ENCODE peak calls at places on chromosomes 13 and 19, in eight cellular contexts. B is RWPE2, F is left lung, Y is astrocyte of the spinal cord, O is tibial artery, V is tibial nerve, U is AG04450, N is thoracic aorta. A is an unnamed sample.

GRCh38 chr19:10205636-10206035 is 10.9 kb upstream of the DNMT1 start:
- DNase-seq in B (no peak), F (no peak), Y (no peak), O (no peak), V (no peak), U (no peak), N (no peak), A (no peak)

GRCh38 chr19:18167975-18168645 is 5.5 kb upstream of the IFI30 start:
- DNase-seq in B (no peak), F (peak; percentile 51), Y (no peak), O (no peak), V (no peak), U (no peak), N (no peak), A (no peak)

GRCh38 chr13:93872376-93872775 is 607.1 kb downstream of the DCT start:
- DNase-seq in B (no peak), F (no peak), Y (no peak), O (no peak), V (no peak), U (no peak), N (no peak), A (no peak)

GRCh38 chr13:26663801-26664200 is 96.8 kb downstream of the GPR12 start:
- DNase-seq in B (no peak), F (no peak), Y (no peak), O (no peak), V (no peak), U (no peak), N (no peak), A (no peak)

GRCh38 chr13:63517376-63517775 is 2101.7 kb upstream of the PCDH20 start:
- DNase-seq in B (no peak), F (no peak), Y (peak; percentile 84), O (no peak), V (no peak), U (peak; percentile 34), N (no peak), A (peak; percentile 5)

GRCh38 chr19:40607311-40607871 is 6.2 kb downstream of the LTBP4 start:
- DNase-seq in B (no peak), F (no peak), Y (no peak), O (peak; percentile 69), V (no peak), U (no peak), N (no peak), A (no peak)

GRCh38 chr19:33461256-33462111 is 60.1 kb downstream of the PEPD start:
- DNase-seq in B (no peak), F (no peak), Y (no peak), O (peak; percentile 55), V (no peak), U (no peak), N (no peak), A (no peak)

GRCh38 chr13:111184685-111185401 is 69.7 kb downstream of the ARHGEF7 start:
- DNase-seq in B (no peak), F (no peak), Y (no peak), O (peak; percentile 79), V (no peak), U (no peak), N (no peak), A (no peak)

GRCh38 chr13:111967572-111968201 is 99.3 kb upstream of the SOX1 start:
- DNase-seq in B (no peak), F (no peak), Y (no peak), O (no peak), V (no peak), U (no peak), N (no peak), A (no peak)

GRCh38 chr19:12669272-12670158 is 2.9 kb downstream of the WDR83 start:
- DNase-seq in B (no peak), F (peak; percentile 82), Y (peak; percentile 92), O (peak; percentile 86), V (peak; percentile 48), U (peak; percentile 69), N (no peak), A (no peak)

GRCh38 chr19:19106061-19106551 is 32.2 kb downstream of the TMEM161A start:
- DNase-seq in B (no peak), F (no peak), Y (no peak), O (no peak), V (no peak), U (no peak), N (no peak), A (no peak)

GRCh38 chr19:18905520-18906236 is 9.7 kb upstream of the CERS1 start:
- DNase-seq in B (no peak), F (no peak), Y (no peak), O (no peak), V (no peak), U (no peak), N (no peak), A (no peak)

GRCh38 chr13:108086678-108087077 is 128.7 kb downstream of the LIG4 start:
- DNase-seq in B (no peak), F (no peak), Y (peak; percentile 5), O (no peak), V (no peak), U (peak; percentile 4), N (no peak), A (no peak)

GRCh38 chr13:48531416-48532145 is 1.3 kb downstream of the RCBTB2 start:
- DNase-seq in B (no peak), F (no peak), Y (no peak), O (no peak), V (no peak), U (no peak), N (no peak), A (no peak)

GRCh38 chr13:43687038-43687437 is 99.7 kb downstream of the ENOX1 start:
- DNase-seq in B (no peak), F (no peak), Y (no peak), O (no peak), V (no peak), U (no peak), N (no peak), A (no peak)

GRCh38 chr13:102191951-102192461 is 209.8 kb downstream of the FGF14 start:
- DNase-seq in B (no peak), F (no peak), Y (peak; percentile 62), O (no peak), V (no peak), U (no peak), N (no peak), A (no peak)

GRCh38 chr13:102198418-102199322 is 203.2 kb downstream of the FGF14 start:
- DNase-seq in B (no peak), F (no peak), Y (peak; percentile 35), O (no peak), V (no peak), U (no peak), N (no peak), A (no peak)

GRCh38 chr13:102195566-102196462 is 206.0 kb downstream of the FGF14 start:
- DNase-seq in B (no peak), F (no peak), Y (peak; percentile 66), O (no peak), V (no peak), U (no peak), N (no peak), A (no peak)

GRCh38 chr13:102197193-102197592 is 204.7 kb downstream of the FGF14 start:
- DNase-seq in B (no peak), F (no peak), Y (peak; percentile 10), O (no peak), V (no peak), U (no peak), N (no peak), A (no peak)
- TF ChIP-seq CTCF in B (peak; percentile 60), F (no peak), Y (no peak), O (no peak), V (no peak), U (peak; percentile 27), N (no peak), A (no peak)

GRCh38 chr19:16143399-16144215 is at the start of gene HSH2D:
- DNase-seq in B (no peak), F (peak; percentile 90), Y (no peak), O (no peak), V (no peak), U (no peak), N (no peak), A (no peak)
- H3K4me3 ChIP-seq in B (peak within 1 kb of the TSS; percentile 22), F (peak within 1 kb of the TSS; percentile 47), Y (no peak within 1 kb of the TSS), O (no peak within 1 kb of the TSS), V (no peak within 1 kb of the TSS), U (no peak within 1 kb of the TSS), N (peak within 1 kb of the TSS; percentile 49), A (no peak within 1 kb of the TSS)

GRCh38 chr13:84896128-84896527 is 903.1 kb downstream of the SLITRK6 start:
- DNase-seq in B (no peak), F (no peak), Y (peak; percentile 62), O (no peak), V (no peak), U (peak; percentile 43), N (no peak), A (peak; percentile 5)

GRCh38 chr13:84894749-84895148 is 904.5 kb downstream of the SLITRK6 start:
- DNase-seq in B (no peak), F (no peak), Y (no peak), O (no peak), V (no peak), U (no peak), N (no peak), A (no peak)
- TF ChIP-seq CTCF in B (no peak), F (no peak), Y (no peak), O (no peak), V (no peak), U (no peak), N (no peak), A (no peak)

GRCh38 chr19:35143231-35143715 is at the start of gene FXYD7:
- DNase-seq in B (no peak), F (no peak), Y (no peak), O (no peak), V (no peak), U (no peak), N (no peak), A (no peak)

GRCh38 chr19:35141627-35142401 is 1.2 kb upstream of the FXYD7 start:
- DNase-seq in B (no peak), F (no peak), Y (no peak), O (no peak), V (no peak), U (no peak), N (no peak), A (no peak)

GRCh38 chr19:35144259-35144599 is 1.2 kb downstream of the FXYD7 start:
- DNase-seq in B (no peak), F (no peak), Y (no peak), O (no peak), V (no peak), U (no peak), N (no peak), A (no peak)

GRCh38 chr19:35143818-35144217 is 763 bp downstream of the FXYD7 start:
- DNase-seq in B (no peak), F (no peak), Y (no peak), O (no peak), V (no peak), U (no peak), N (no peak), A (no peak)

DNA sequence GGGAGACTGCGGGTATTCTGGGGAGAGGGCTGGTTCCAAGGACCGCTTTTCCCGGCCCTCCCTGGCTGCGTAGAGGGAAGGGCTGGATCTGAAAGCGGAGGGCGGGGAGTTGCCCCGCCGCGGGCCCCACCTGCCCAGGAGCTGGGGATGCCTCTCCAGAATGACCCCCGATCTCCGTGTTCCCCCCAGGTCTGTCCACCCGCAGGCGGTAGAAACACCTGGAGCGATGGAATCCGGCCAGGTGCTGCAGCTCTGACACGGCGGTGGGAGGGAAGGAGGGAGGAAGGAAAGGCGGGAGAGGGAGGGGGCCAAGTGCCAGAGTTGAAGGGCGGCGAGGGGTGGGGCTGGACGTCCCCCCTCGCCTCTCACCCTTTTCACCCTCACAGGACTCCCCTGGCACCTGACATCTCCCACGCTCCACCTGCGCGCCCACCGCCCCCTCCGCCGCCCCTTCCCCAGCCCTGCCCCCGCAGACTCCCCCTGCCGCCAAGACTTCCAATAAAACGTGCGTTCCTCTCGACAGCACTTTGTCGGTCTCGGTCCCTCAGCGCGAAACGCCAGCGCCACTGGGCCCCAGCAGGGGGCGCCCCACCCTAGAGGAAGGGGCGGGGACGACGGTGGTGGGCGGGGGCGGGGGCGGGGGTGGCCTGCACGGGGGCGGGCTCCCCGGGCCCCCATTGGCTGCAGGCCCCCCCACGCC is 374 bp upstream of the FXYD7 start:
- DNase-seq in B (no peak), F (no peak), Y (no peak), O (no peak), V (no peak), U (no peak), N (no peak), A (no peak)
- H3K4me3 ChIP-seq in B (no peak overlapping the region), F (no peak overlapping the region), Y (no peak overlapping the region), O (no peak overlapping the region), V (peak overlapping the region; percentile 31), U (no peak overlapping the region), N (peak overlapping the region; percentile 24), A (peak overlapping the region; percentile 8)